ENCODE peak calls at places on chromosome 2, in ten cellular contexts. J, S, O, Z, U, B, Q, E, D and P are unnamed samples.

GRCh38 chr2:206031950-206032567 is 53.9 kb downstream of the INO80D start:
- DNase-seq in Q (no peak), B (peak; percentile 42), D (no peak), U (no peak), J (no peak), O (no peak), E (no peak), Z (no peak), S (no peak), P (no peak)

GRCh38 chr2:108625186-108625827 is 91.0 kb downstream of the LIMS1 start:
- DNase-seq in O (no peak), E (no peak), S (no peak), D (no peak), Z (no peak), J (no peak), U (no peak), Q (no peak), B (no peak), P (no peak)

GRCh38 chr2:136281281-136282117 is 163.6 kb upstream of the CXCR4 start:
- DNase-seq in B (no peak), U (no peak), E (no peak), S (no peak), Z (no peak), O (no peak), J (no peak), D (no peak), Q (no peak), P (no peak)

GRCh38 chr2:217127744-217128143 is 267.9 kb upstream of the TNP1 start:
- DNase-seq in S (no peak), U (no peak), O (no peak), J (no peak), E (no peak), B (no peak), Q (no peak), Z (no peak), D (no peak), P (no peak)

GRCh38 chr2:110931648-110932047 is 189.1 kb upstream of the BCL2L11 start:
- DNase-seq in D (peak; percentile 63), Z (no peak), J (no peak), E (peak; percentile 64), U (no peak), Q (no peak), S (no peak), B (no peak), O (peak; percentile 79), P (peak; percentile 48)

GRCh38 chr2:71546777-71547281 is 93.5 kb downstream of the DYSF start:
- DNase-seq in Q (no peak), J (no peak), B (no peak), S (no peak), O (no peak), U (peak; percentile 59), E (no peak), Z (no peak), D (no peak), P (no peak)

GRCh38 chr2:40431600-40431955 is 20.3 kb downstream of the SLC8A1 start:
- DNase-seq in B (no peak), E (peak; percentile 46), D (peak; percentile 96), U (peak; percentile 70), O (peak; percentile 77), Z (no peak), S (no peak), J (no peak), Q (no peak), P (peak; percentile 41)

GRCh38 chr2:206323486-206323885 is 49.0 kb downstream of the ZDBF2 start:
- DNase-seq in U (no peak), D (no peak), O (no peak), J (no peak), S (peak; percentile 8), E (no peak), Z (no peak), B (no peak), Q (peak; percentile 50), P (no peak)

GRCh38 chr2:226981731-226982373 is 146.0 kb downstream of the RHBDD1 start:
- DNase-seq in J (no peak), D (no peak), E (no peak), U (no peak), Q (no peak), Z (no peak), B (no peak), S (no peak), O (peak; percentile 31), P (no peak)

GRCh38 chr2:226983891-226984290 is 148.0 kb downstream of the RHBDD1 start:
- DNase-seq in D (no peak), B (no peak), Z (no peak), E (no peak), J (no peak), S (no peak), O (no peak), U (no peak), Q (no peak), P (no peak)

GRCh38 chr2:226984461-226985226 is 148.8 kb downstream of the RHBDD1 start:
- DNase-seq in B (no peak), J (no peak), Z (no peak), O (no peak), E (no peak), U (no peak), D (no peak), Q (no peak), S (no peak), P (no peak)

GRCh38 chr2:226985227-226985946 is 149.5 kb downstream of the RHBDD1 start:
- DNase-seq in O (peak; percentile 89), B (no peak), D (peak; percentile 89), E (peak; percentile 75), Z (peak; percentile 15), S (peak; percentile 56), J (peak; percentile 46), U (no peak), Q (no peak), P (peak; percentile 50)
- H3K4me1 ChIP-seq in O (no peaks in the 10 kb centered on the region), B (no peaks in the 10 kb centered on the region), D (peaks cover 4% of the 10 kb centered on the region), E (peaks cover 3% of the 10 kb centered on the region), Z (peaks cover 3% of the 10 kb centered on the region), S (peaks cover 47% of the 10 kb centered on the region), J (peaks cover 17% of the 10 kb centered on the region), U (no peaks in the 10 kb centered on the region), Q (peaks cover 5% of the 10 kb centered on the region), P (no peaks in the 10 kb centered on the region)

DNA sequence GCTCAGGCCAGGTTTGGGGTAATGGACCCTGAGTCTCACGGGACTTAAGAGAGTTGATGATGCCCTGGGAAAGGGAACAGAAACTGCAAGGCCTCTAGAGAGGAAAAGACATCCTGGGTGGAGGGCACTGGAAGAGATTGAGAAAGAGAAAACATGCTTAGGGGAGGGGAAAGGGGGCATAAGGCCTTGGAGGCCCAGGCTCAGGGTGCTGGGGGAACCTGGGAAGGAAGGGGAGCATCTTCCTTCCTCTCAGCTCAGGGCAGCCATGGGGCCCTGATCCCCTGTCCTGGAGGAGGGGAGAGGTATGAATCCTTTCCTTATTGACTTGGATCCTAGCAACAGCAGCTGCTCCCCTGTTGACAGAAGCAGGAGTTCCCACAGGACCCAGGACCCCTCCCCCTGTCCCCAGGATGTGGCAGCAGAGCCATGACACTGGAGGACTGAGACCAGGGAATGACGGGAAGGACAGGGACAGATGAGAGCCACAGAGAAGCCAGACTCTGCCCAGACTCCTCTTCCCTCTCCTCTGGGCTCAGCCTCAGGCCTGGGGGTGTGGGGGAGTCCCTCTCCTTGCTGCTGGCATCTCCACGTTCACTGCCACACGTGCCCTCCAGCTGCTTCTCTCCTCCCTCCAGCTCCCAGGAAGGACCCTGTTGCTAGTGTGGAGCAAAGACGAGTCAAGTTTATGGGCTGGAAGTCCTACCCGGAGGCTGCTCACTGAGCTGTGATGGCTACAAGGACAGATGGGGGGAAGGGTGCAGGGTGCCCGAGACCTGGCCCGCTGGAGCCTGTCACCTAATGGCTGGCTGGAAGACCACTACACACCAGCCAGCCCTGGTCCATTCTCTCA is 834 bp downstream of the GPBAR1 start:
- DNase-seq in E (no peak), Q (no peak), B (no peak), D (no peak), U (peak; percentile 60), O (no peak), J (no peak), Z (no peak), S (no peak), P (no peak)
- H3K27ac ChIP-seq in E (no peak overlapping the region), Q (no peak overlapping the region), B (peak overlapping the region; percentile 38), D (no peak overlapping the region), U (peak overlapping the region; percentile 52), O (peak overlapping the region; percentile 93), J (no peak overlapping the region), Z (peak overlapping the region; percentile 85), S (no peak overlapping the region), P (no peak overlapping the region)

GRCh38 chr2:238003234-238004032 is 36.6 kb downstream of the UBE2F start:
- DNase-seq in Z (no peak), D (no peak), E (no peak), S (no peak), Q (no peak), J (no peak), U (no peak), B (no peak), O (no peak), P (no peak)

GRCh38 chr2:238007924-238008323 is 41.1 kb downstream of the UBE2F start:
- DNase-seq in D (no peak), S (no peak), U (no peak), O (no peak), Q (no peak), B (no peak), E (no peak), J (no peak), Z (no peak), P (no peak)

GRCh38 chr2:238006500-238006899 is 39.7 kb downstream of the UBE2F start:
- DNase-seq in U (no peak), D (no peak), Z (no peak), J (no peak), O (no peak), B (no peak), S (no peak), Q (no peak), E (no peak), P (no peak)

GRCh38 chr2:238004077-238004830 is 37.4 kb downstream of the UBE2F start:
- DNase-seq in D (no peak), U (no peak), Q (no peak), B (no peak), E (no peak), O (no peak), S (no peak), J (no peak), Z (no peak), P (no peak)

GRCh38 chr2:238005528-238005927 is 38.7 kb downstream of the UBE2F start:
- DNase-seq in Q (no peak), E (no peak), Z (no peak), U (no peak), O (no peak), J (no peak), D (no peak), S (no peak), B (no peak), P (peak; percentile 6)
- H3K27me3 ChIP-seq in Q (no peaks in the 10 kb centered on the region), E (no peaks in the 10 kb centered on the region), Z (no peaks in the 10 kb centered on the region), U (no peaks in the 10 kb centered on the region), O (no peaks in the 10 kb centered on the region), J (no peaks in the 10 kb centered on the region), D (no peaks in the 10 kb centered on the region), S (no peaks in the 10 kb centered on the region), B (no peaks in the 10 kb centered on the region), P (no peaks in the 10 kb centered on the region)

DNA sequence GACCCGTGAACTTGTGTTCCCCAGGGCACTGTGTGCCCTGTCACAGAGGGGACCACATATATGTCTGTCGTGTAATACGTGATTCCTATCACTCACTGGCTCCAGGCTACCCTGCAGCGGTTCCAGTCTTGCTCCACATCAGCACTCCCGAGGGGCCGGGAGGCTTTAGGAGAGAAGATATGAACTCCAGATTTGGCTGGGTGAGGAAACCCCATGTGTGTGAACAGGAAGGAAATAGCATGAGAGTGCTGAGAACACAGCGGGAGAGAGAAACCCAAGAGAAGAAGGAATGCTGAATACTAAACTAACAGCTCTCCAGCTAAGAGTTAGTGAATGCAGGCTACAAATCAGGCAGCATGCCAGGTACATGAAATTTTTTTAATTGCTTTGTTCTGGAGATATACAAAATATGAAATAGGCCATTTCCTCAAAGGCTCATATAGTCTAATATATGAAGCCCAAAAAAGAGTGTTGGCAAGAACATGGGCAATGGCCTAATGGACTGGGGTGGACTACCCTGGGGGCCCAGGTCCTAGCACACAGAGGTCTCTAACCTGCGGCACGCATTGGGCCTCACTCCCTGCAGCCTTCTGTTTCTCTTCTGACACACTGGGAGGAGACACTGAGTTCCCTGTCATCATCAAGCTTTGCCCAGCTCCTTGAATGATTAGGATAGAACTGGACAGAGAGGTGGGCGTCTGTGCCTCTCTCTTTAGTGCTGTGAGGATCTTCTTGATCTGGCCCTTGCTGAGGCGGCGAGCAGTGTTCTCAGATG is 372.8 kb upstream of the RAB6C start:
- DNase-seq in S (no peak), Q (no peak), D (no peak), O (peak; percentile 36), U (no peak), E (no peak), B (no peak), J (no peak), Z (no peak), P (no peak)
- H3K4me1 ChIP-seq in S (no peaks in the 10 kb centered on the region), Q (no peaks in the 10 kb centered on the region), D (no peaks in the 10 kb centered on the region), O (no peaks in the 10 kb centered on the region), U (no peaks in the 10 kb centered on the region), E (no peaks in the 10 kb centered on the region), B (no peaks in the 10 kb centered on the region), J (no peaks in the 10 kb centered on the region), Z (no peaks in the 10 kb centered on the region), P (no peaks in the 10 kb centered on the region)